ENCODE peak calls at places on chromosome 2, in eight cellular contexts. U is CD8-positive, alpha-beta T cell; N is natural killer cell; M is transverse colon; O is coronary artery; T is IMR-90; A is psoas muscle; E is HCT116. C is an unnamed sample.

GRCh38 chr2:171923206-171923605 is 945 bp downstream of the HAT1 start:
- DNase-seq in U (no peak), N (no peak), M (no peak), O (no peak), T (peak), A (peak), E (peak), C (no peak)

GRCh38 chr2:98608962-98609604 is 694 bp downstream of the UNC50 start:
- DNase-seq in U (no peak), N (no peak), M (peak), O (no peak), T (peak), A (no peak), E (no peak), C (no peak)

GRCh38 chr2:74552914-74553811 is 579 bp downstream of the LOXL3 start:
- DNase-seq in U (no peak), N (no peak), M (no peak), O (peak), T (no peak), A (no peak), E (no peak), C (no peak)

GRCh38 chr2:17658251-17658843 is 95.3 kb downstream of the SMC6 start:
- DNase-seq in U (no peak), N (no peak), M (no peak), O (no peak), T (peak), A (no peak), E (no peak), C (no peak)

GRCh38 chr2:147847746-147848391 is 3.0 kb downstream of the ACVR2A start:
- DNase-seq in U (no peak), N (no peak), M (no peak), O (no peak), T (no peak), A (no peak), E (no peak), C (no peak)

GRCh38 chr2:224947566-224947965 is 94.7 kb downstream of the DOCK10 start:
- DNase-seq in U (no peak), N (no peak), M (no peak), O (no peak), T (peak), A (no peak), E (no peak), C (no peak)

GRCh38 chr2:156147594-156148330 is 184.8 kb downstream of the NR4A2 start:
- DNase-seq in U (no peak), N (no peak), M (no peak), O (no peak), T (no peak), A (no peak), E (no peak), C (no peak)

GRCh38 chr2:176508984-176509383 is 239.7 kb downstream of the MTX2 start:
- DNase-seq in U (no peak), N (no peak), M (no peak), O (no peak), T (no peak), A (no peak), E (no peak), C (no peak)

GRCh38 chr2:212548459-212548815 is 9.8 kb upstream of the ERBB4 start:
- DNase-seq in U (no peak), N (no peak), M (no peak), O (no peak), T (peak), A (no peak), E (peak), C (no peak)

GRCh38 chr2:110818767-110819481 is 86.6 kb downstream of the ACOXL start:
- DNase-seq in U (no peak), N (no peak), M (no peak), O (no peak), T (no peak), A (no peak), E (no peak), C (no peak)

GRCh38 chr2:188852752-188853151 is 121.4 kb upstream of the COL3A1 start:
- DNase-seq in U (no peak), N (no peak), M (no peak), O (no peak), T (peak), A (no peak), E (no peak), C (no peak)

GRCh38 chr2:188853307-188853706 is 120.9 kb upstream of the COL3A1 start:
- DNase-seq in U (no peak), N (no peak), M (no peak), O (no peak), T (peak), A (no peak), E (no peak), C (no peak)

GRCh38 chr2:188845692-188846091 is 128.5 kb upstream of the COL3A1 start:
- DNase-seq in U (no peak), N (no peak), M (no peak), O (no peak), T (no peak), A (no peak), E (no peak), C (no peak)

DNA sequence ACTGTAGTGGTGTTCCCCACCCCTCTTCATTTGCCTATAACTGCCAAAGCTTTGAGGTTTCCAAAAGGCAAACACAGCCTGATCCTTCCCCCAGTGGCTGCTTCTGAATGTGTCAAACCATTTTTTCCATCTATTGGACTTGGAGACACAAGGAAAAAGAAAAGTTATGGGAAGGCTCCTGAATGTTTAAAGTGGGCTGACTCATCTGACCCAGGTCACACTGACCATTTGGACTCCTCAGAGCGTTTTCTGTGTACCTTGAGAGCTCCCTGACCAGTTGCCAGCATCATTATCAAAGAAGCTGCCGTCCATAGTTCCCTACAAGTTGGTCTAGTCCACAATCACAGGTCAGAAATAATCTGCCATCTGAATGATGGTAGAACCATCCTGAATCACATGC is 123.4 kb upstream of the COL3A1 start:
- DNase-seq in U (no peak), N (no peak), M (no peak), O (no peak), T (peak), A (no peak), E (no peak), C (no peak)
- TF ChIP-seq CTCF in U (no peak), N (no peak), M (no peak), O (no peak), T (no peak), A (no peak), E (no peak), C (no peak)

GRCh38 chr2:51247252-51247651 is 215.3 kb upstream of the NRXN1 start:
- DNase-seq in U (no peak), N (no peak), M (no peak), O (no peak), T (no peak), A (no peak), E (no peak), C (no peak)

GRCh38 chr2:51243892-51244570 is 212.1 kb upstream of the NRXN1 start:
- DNase-seq in U (no peak), N (no peak), M (no peak), O (no peak), T (no peak), A (no peak), E (no peak), C (no peak)
- TF ChIP-seq CTCF in U (no peak), N (no peak), M (no peak), O (no peak), T (no peak), A (no peak), E (no peak), C (no peak)

DNA sequence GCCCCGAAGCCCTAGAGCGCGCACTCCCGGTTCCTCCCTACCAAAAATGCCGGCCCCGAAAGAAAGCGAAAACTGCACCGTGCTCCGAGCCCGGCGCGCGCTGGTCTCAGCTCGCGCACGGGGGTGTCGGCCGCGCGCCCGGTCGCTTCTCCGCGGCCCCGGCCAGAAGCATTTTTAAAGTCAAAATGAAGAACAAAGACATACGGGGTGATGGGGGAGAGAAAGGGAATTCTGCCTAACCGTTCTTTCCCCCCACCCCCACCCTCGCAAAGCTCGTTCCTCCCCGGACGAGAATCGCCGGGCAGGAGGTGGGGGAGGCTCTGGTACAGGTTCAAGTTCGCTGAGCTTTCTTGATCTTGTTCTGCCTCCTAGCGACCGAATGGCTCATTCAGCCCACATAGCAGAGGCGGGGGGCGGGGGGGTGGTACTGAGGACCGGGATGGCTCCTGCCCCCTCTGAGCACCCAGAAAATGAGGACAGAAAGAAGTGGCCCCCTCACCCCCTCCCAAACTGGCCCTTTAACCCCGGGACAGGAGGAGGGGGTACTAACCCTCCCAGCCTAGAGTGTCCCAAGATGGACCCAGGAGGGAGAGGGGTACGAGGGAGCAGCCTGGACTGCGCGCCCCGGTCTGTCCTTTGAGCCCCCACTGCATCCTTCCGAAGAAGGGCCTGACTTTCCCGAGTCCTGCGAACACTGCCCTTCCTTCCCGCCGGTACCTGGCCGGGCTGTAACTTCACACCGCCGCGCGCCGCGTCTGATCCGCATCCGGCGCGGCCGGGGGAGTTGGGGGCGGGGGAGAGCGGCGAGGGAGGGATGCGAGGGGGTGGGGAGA is 3.1 kb downstream of the BCL11A start:
- DNase-seq in U (peak), N (peak), M (peak), O (no peak), T (peak), A (peak), E (peak), C (no peak)
- TF ChIP-seq CTCF in U (peak), N (peak), M (peak), O (peak), T (peak), A (peak), E (peak), C (peak)

GRCh38 chr2:238287702-238288649 is at the start of gene PER2:
- DNase-seq in U (peak), N (no peak), M (peak), O (peak), T (peak), A (peak), E (peak), C (no peak)
- TF ChIP-seq CTCF in U (no peak), N (no peak), M (no peak), O (no peak), T (no peak), A (no peak), E (no peak), C (peak)

GRCh38 chr2:27739058-27739373 is 32.5 kb upstream of the MRPL33 start:
- DNase-seq in U (no peak), N (no peak), M (no peak), O (no peak), T (no peak), A (no peak), E (no peak), C (no peak)
- TF ChIP-seq CTCF in U (no peak), N (no peak), M (no peak), O (no peak), T (no peak), A (no peak), E (no peak), C (no peak)

GRCh38 chr2:127864877-127865276 is 6.9 kb upstream of the POLR2D start:
- DNase-seq in U (no peak), N (no peak), M (peak), O (no peak), T (no peak), A (peak), E (no peak), C (no peak)
- TF ChIP-seq CTCF in U (no peak), N (no peak), M (peak), O (no peak), T (no peak), A (no peak), E (no peak), C (no peak)